ENCODE peak calls at places on chromosomes 1 and 21, in seven cellular contexts. J is SJSA1; O is tibial nerve; G is CD8-positive, alpha-beta memory T cell; Z is kidney; H is neuronal stem cell; F is stomach. A is an unnamed sample.

GRCh38 chr1:231334079-231334666 is 3.5 kb downstream of the EXOC8 start:
- DNase-seq in J (no peak), O (no peak), G (no peak), Z (no peak), H (no peak), F (no peak), A (no peak)

GRCh38 chr1:70386121-70386520 is 24.9 kb upstream of the CTH start:
- DNase-seq in J (no peak), O (no peak), G (no peak), Z (no peak), H (no peak), F (no peak), A (no peak)

GRCh38 chr1:183569801-183570200 is 20.5 kb downstream of the NCF2 start:
- DNase-seq in J (no peak), O (no peak), G (no peak), Z (no peak), H (no peak), F (no peak), A (no peak)

GRCh38 chr21:29613021-29613420 is 314.3 kb downstream of the BACH1 start:
- DNase-seq in J (no peak), O (no peak), G (no peak), Z (no peak), H (no peak), F (no peak), A (no peak)

GRCh38 chr1:212158912-212159796 is 123.6 kb downstream of the DTL start:
- DNase-seq in J (no peak), O (no peak), G (peak), Z (no peak), H (no peak), F (peak), A (no peak)

GRCh38 chr1:104295516-104295915 is 545.8 kb downstream of the AMY1C start:
- DNase-seq in J (no peak), O (no peak), G (no peak), Z (no peak), H (no peak), F (no peak), A (no peak)

GRCh38 chr1:2335721-2336475 is 55.5 kb downstream of the MORN1 start:
- DNase-seq in J (no peak), O (no peak), G (no peak), Z (no peak), H (no peak), F (no peak), A (no peak)

GRCh38 chr1:27941671-27942540 is 7.1 kb downstream of the SMPDL3B start:
- DNase-seq in J (no peak), O (no peak), G (no peak), Z (peak), H (no peak), F (no peak), A (no peak)

GRCh38 chr1:30085814-30086770 is 637.3 kb downstream of the MATN1 start:
- DNase-seq in J (peak), O (peak), G (peak), Z (peak), H (peak), F (peak), A (peak)

GRCh38 chr1:83857108-83857507 is 141.8 kb downstream of the TTLL7 start:
- DNase-seq in J (no peak), O (no peak), G (no peak), Z (no peak), H (no peak), F (no peak), A (no peak)

GRCh38 chr1:111184648-111185047 is 15.8 kb downstream of the DENND2D start:
- DNase-seq in J (no peak), O (no peak), G (no peak), Z (no peak), H (no peak), F (no peak), A (no peak)

GRCh38 chr1:112522621-112523020 is 13.9 kb downstream of the WNT2B start:
- DNase-seq in J (peak), O (no peak), G (no peak), Z (no peak), H (no peak), F (no peak), A (no peak)

GRCh38 chr1:236890152-236891056 is 95.3 kb downstream of the MTR start:
- DNase-seq in J (no peak), O (no peak), G (no peak), Z (no peak), H (peak), F (no peak), A (no peak)

GRCh38 chr1:168465942-168466702 is 77.7 kb downstream of the XCL2 start:
- DNase-seq in J (no peak), O (no peak), G (no peak), Z (no peak), H (no peak), F (peak), A (no peak)

GRCh38 chr1:10475510-10475909 is 760 bp downstream of the PEX14 start:
- DNase-seq in J (no peak), O (no peak), G (no peak), Z (no peak), H (no peak), F (no peak), A (no peak)

DNA sequence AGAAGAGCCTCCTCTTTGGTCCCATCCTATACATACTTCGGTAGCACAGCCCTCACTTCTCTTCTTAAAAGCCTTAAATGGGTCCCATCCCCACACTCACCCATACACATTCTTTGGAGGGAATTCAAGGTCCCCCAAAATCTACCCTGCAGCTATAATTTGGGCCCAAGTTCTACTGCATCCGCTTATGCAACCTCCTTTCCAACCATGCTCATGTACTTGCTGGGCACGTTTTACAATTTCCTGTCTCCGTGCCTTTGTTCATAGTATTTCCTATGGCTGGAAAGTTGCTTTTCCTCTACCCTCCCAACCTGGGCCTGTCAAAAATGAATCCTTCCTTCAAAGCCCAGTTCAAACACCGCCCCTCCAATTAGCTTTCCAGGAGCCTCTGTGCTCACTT is 99.7 kb downstream of the SLC45A1 start:
- DNase-seq in J (no peak), O (no peak), G (no peak), Z (no peak), H (no peak), F (no peak), A (no peak)
- H3K27ac ChIP-seq in J (no peak), O (no peak), G (no peak), Z (peak), H (no peak), F (peak), A (peak)

GRCh38 chr1:172742599-172743500 is 83.9 kb downstream of the FASLG start:
- DNase-seq in J (no peak), O (no peak), G (no peak), Z (no peak), H (no peak), F (no peak), A (no peak)

GRCh38 chr1:172745014-172745413 is 86.1 kb downstream of the FASLG start:
- DNase-seq in J (no peak), O (peak), G (no peak), Z (no peak), H (peak), F (no peak), A (no peak)

GRCh38 chr1:172748201-172748600 is 89.3 kb downstream of the FASLG start:
- DNase-seq in J (no peak), O (no peak), G (no peak), Z (no peak), H (no peak), F (no peak), A (no peak)

GRCh38 chr1:172751668-172752067 is 92.8 kb downstream of the FASLG start:
- DNase-seq in J (no peak), O (no peak), G (no peak), Z (no peak), H (no peak), F (no peak), A (no peak)

GRCh38 chr1:172746091-172746949 is 87.4 kb downstream of the FASLG start:
- DNase-seq in J (peak), O (peak), G (peak), Z (no peak), H (no peak), F (no peak), A (no peak)
- H3K4me3 ChIP-seq in J (no peak), O (no peak), G (no peak), Z (no peak), H (no peak), F (no peak), A (no peak)

DNA sequence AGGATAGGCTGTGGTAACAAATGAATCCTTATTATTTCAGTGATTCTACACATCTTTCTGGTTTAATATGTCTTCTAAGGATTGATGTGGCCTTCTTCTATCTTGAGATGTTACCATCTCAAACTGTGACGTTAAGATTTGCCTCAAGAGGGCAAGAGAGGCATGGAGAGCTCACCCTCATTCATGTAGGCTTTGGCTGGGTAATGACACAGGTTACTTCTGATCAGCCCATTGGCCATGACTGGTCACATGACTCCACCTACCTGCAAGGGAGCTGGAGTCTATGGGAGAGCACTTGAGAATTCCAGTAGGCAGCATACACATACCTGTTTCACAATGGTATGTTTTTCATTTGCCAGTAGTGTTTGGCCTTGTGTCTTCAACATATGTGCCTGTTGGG is 30.0 kb downstream of the CACHD1 start:
- DNase-seq in J (no peak), O (no peak), G (no peak), Z (no peak), H (no peak), F (no peak), A (no peak)
- H3K27ac ChIP-seq in J (no peak), O (no peak), G (no peak), Z (no peak), H (no peak), F (no peak), A (no peak)

GRCh38 chr1:245054105-245054831 is 100.5 kb upstream of the KIF26B start:
- DNase-seq in J (no peak), O (no peak), G (no peak), Z (no peak), H (no peak), F (no peak), A (no peak)

GRCh38 chr1:245056913-245057312 is 97.9 kb upstream of the KIF26B start:
- DNase-seq in J (no peak), O (no peak), G (no peak), Z (no peak), H (no peak), F (no peak), A (no peak)

GRCh38 chr1:245051349-245052221 is 103.2 kb upstream of the KIF26B start:
- DNase-seq in J (no peak), O (peak), G (no peak), Z (no peak), H (no peak), F (peak), A (peak)

GRCh38 chr1:245055752-245056151 is 99.0 kb upstream of the KIF26B start:
- DNase-seq in J (no peak), O (no peak), G (no peak), Z (no peak), H (no peak), F (no peak), A (no peak)

DNA sequence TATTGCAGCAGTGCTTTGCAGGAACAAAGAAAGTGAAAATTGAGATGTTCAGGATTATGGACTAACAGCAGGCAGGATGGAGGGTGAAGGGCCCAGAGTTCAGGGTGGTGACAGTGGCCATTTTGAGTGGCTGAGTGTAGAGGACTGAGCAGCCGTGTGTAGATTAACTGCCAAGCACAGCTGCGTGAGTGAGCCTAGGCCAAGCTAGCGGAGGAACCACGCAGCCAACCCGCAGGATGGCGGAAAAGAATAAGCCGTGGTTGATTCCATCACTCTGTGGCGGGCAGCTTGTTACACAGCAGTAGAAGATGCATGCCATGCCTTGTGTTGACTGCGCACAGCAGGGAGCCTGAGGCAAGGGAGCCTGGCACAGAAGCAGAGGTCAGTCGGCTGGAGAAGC is 102.5 kb upstream of the KIF26B start:
- DNase-seq in J (no peak), O (no peak), G (no peak), Z (no peak), H (no peak), F (no peak), A (no peak)
- H3K4me3 ChIP-seq in J (no peak), O (no peak), G (no peak), Z (no peak), H (no peak), F (no peak), A (no peak)

DNA sequence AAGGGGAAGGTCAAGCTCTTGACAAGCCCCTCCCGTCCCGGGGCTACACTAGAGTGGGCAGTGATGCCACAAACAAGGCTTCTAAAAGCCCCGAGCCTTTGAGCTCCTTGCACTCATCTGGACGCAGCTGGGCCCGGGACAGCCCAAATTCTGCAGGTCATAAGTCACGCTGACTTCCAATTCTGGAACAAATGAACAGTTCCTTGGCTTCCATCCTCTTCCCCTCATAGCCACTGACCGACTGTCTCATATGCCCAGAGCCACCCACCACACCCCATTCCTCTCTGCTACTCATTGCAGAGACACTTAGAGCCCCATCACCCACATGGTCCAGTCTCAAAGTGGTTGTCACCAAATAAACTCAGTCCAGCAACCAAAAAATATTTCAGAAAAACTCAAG is 32.8 kb upstream of the PRELP start:
- DNase-seq in J (no peak), O (no peak), G (no peak), Z (no peak), H (no peak), F (no peak), A (peak)
- H3K27ac ChIP-seq in J (no peak), O (peak), G (no peak), Z (no peak), H (no peak), F (no peak), A (no peak)

DNA sequence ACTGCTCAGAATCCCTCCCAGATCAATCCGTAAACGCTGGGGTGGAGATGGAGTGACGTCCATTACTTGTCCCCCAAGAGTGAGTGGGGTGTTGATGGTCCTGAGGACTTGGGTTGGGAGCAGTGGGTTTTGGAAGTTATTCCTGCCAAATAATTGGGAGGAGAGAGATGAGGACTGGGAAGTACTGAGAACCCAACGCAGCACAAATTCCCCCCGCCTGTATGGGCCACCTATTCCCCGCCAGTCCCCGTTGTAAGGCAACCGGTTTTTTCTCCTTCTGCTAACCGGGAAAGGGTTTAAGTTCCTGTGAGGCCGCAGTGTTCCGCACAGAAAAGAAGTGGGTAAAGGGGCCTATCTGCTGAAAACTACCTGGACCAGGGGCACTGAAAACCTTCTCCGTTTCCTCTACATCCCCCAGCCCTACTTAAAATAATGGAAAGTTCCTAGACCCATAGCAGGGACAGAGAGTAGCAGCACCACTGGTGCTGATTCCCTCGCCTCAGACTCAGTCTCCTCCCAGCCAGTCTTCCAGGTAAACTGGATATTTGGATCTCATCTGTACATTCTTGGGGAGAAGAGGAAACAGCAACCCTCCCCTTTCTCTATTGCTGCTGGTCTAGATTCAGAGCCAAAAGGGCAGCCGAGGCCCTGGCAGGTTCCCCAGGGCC is 738 bp downstream of the LURAP1 start:
- DNase-seq in J (no peak), O (no peak), G (no peak), Z (no peak), H (no peak), F (no peak), A (no peak)
- H3K4me3 ChIP-seq in J (peak), O (peak), G (peak), Z (peak), H (peak), F (peak), A (peak)

GRCh38 chr21:43733529-43734071 is 14.7 kb downstream of the PDXK start:
- DNase-seq in J (no peak), O (peak), G (no peak), Z (no peak), H (no peak), F (no peak), A (peak)

GRCh38 chr21:43735236-43736091 is 16.5 kb downstream of the PDXK start:
- DNase-seq in J (no peak), O (no peak), G (no peak), Z (no peak), H (no peak), F (no peak), A (peak)

GRCh38 chr21:43733060-43733459 is 14.1 kb downstream of the PDXK start:
- DNase-seq in J (no peak), O (no peak), G (no peak), Z (no peak), H (no peak), F (no peak), A (no peak)

GRCh38 chr21:43734830-43735229 is 15.9 kb downstream of the PDXK start:
- DNase-seq in J (no peak), O (peak), G (no peak), Z (no peak), H (no peak), F (peak), A (peak)

DNA sequence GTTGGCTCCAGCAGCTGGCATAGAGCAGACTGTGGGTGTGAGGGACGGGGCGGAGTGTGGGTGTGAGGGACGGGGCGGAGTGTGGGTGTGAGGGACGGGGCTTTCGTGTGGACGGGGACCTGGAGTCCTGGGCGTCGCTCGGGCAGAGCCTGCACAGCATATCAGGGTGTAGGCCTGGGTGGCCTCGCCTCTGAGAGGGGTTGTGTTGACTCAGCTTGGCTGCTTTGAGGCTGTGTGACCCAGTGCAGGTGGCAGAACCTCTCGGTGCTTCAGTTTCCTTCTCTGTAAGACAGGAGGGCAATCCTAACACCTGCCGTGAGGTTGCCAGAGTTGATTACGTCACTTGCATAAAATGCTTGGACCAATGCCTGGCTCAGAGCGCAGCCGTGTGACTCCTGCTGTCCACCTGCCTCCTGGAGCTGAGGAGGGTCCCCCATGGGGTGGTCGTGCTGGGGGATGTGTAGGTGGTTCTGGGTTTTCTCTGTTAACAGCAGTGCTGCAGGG is 15.3 kb downstream of the PDXK start:
- DNase-seq in J (no peak), O (no peak), G (no peak), Z (no peak), H (no peak), F (peak), A (peak)
- H3K27ac ChIP-seq in J (no peak), O (peak), G (no peak), Z (peak), H (no peak), F (peak), A (no peak)

GRCh38 chr1:205343431-205344009 is 13.2 kb downstream of the KLHDC8A start:
- DNase-seq in J (no peak), O (no peak), G (no peak), Z (peak), H (no peak), F (no peak), A (no peak)
- H3K4me3 ChIP-seq in J (no peak), O (peak), G (no peak), Z (no peak), H (peak), F (peak), A (peak)